ENCODE peak calls at places on chromosome 11, in ten cellular contexts. A is activated T-helper 1 cell treated with Interleukin-2 at 50 U/mL for 16 hours; M is activated CD8-positive, alpha-beta T cell treated with anti-CD3 and anti-CD28 coated beads for 36 hours; X is fibroblast of the conjunctiva; R is anterior cingulate cortex; J is CD4-positive, alpha-beta T cell; W is neural crest cell; V is CD4-positive, alpha-beta memory T cell; G is T-helper 17 cell; Q is putamen. C is an unnamed sample.

GRCh38 chr11:20021771-20022362 is 138.4 kb downstream of the DBX1 start:
- DNase-seq in A (no peak), M (no peak), X (no peak), R (no peak), J (no peak), W (no peak), V (no peak), G (no peak), Q (no peak), C (no peak)

GRCh38 chr11:20611892-20612291 is 12.5 kb downstream of the SLC6A5 start:
- DNase-seq in A (no peak), M (no peak), X (no peak), R (no peak), J (no peak), W (no peak), V (no peak), G (no peak), Q (no peak), C (no peak)

GRCh38 chr11:121891134-121891533 is 224.9 kb downstream of the BLID start:
- DNase-seq in A (no peak), M (no peak), X (no peak), R (no peak), J (no peak), W (no peak), V (no peak), G (no peak), Q (no peak), C (no peak)

GRCh38 chr11:108788565-108789199 is 123.8 kb downstream of the DDX10 start:
- DNase-seq in A (no peak), M (no peak), X (peak; percentile 23), R (no peak), J (no peak), W (no peak), V (no peak), G (no peak), Q (no peak), C (no peak)

GRCh38 chr11:19350093-19350665 is 109.4 kb upstream of the E2F8 start:
- DNase-seq in A (no peak), M (no peak), X (no peak), R (no peak), J (no peak), W (no peak), V (no peak), G (no peak), Q (no peak), C (no peak)

GRCh38 chr11:131910491-131911387 is 540.3 kb downstream of the NTM start:
- DNase-seq in A (no peak), M (no peak), X (no peak), R (no peak), J (no peak), W (peak; percentile 33), V (no peak), G (no peak), Q (no peak), C (no peak)

GRCh38 chr11:116693206-116694016 is 79.4 kb downstream of the BUD13 start:
- DNase-seq in A (no peak), M (no peak), X (no peak), R (no peak), J (no peak), W (no peak), V (no peak), G (no peak), Q (no peak), C (no peak)

GRCh38 chr11:46696212-46696558 is 4.2 kb downstream of the ARHGAP1 start:
- DNase-seq in A (no peak), M (no peak), X (no peak), R (peak; percentile 97), J (no peak), W (no peak), V (no peak), G (no peak), Q (peak; percentile 96), C (no peak)

GRCh38 chr11:70159612-70160570 is 43.2 kb upstream of the FADD start:
- DNase-seq in A (no peak), M (no peak), X (peak; percentile 4), R (no peak), J (no peak), W (no peak), V (no peak), G (no peak), Q (no peak), C (no peak)

GRCh38 chr11:75492181-75492820 is 33.4 kb downstream of the GDPD5 start:
- DNase-seq in A (peak; percentile 48), M (peak; percentile 78), X (no peak), R (no peak), J (peak; percentile 57), W (no peak), V (peak; percentile 46), G (peak; percentile 50), Q (no peak), C (no peak)